ENCODE peak calls at places on chromosomes 11 and 22, in seven cellular contexts. One of them, this sample, is unnamed.

GRCh38 chr11:73195191-73196007 is 22.7 kb upstream of the P2RY2 start:
- DNase-seq in GM12892: no peak
- DNase-seq in Peyer's patch: peak
- DNase-seq in stomach: peak
- DNase-seq in uterus: no peak
- DNase-seq in body of pancreas: no peak
- DNase-seq in GM12891: no peak
- DNase-seq in this sample: no peak

GRCh38 chr11:62552465-62552782 is 5.8 kb upstream of the AHNAK start:
- DNase-seq in GM12892: no peak
- DNase-seq in Peyer's patch: no peak
- DNase-seq in stomach: no peak
- DNase-seq in uterus: peak
- DNase-seq in body of pancreas: no peak
- DNase-seq in GM12891: no peak
- DNase-seq in this sample: no peak

GRCh38 chr11:114122668-114123067 is 63.2 kb downstream of the ZBTB16 start:
- DNase-seq in GM12892: no peak
- DNase-seq in Peyer's patch: no peak
- DNase-seq in stomach: no peak
- DNase-seq in uterus: no peak
- DNase-seq in body of pancreas: no peak
- DNase-seq in GM12891: no peak
- DNase-seq in this sample: no peak

GRCh38 chr11:119974051-119974450 is 163.9 kb downstream of the TRIM29 start:
- DNase-seq in GM12892: no peak
- DNase-seq in Peyer's patch: no peak
- DNase-seq in stomach: no peak
- DNase-seq in uterus: no peak
- DNase-seq in body of pancreas: no peak
- DNase-seq in GM12891: no peak
- DNase-seq in this sample: no peak

GRCh38 chr11:99351620-99352019 is 330.9 kb downstream of the CNTN5 start:
- DNase-seq in GM12892: no peak
- DNase-seq in Peyer's patch: no peak
- DNase-seq in stomach: no peak
- DNase-seq in uterus: no peak
- DNase-seq in body of pancreas: no peak
- DNase-seq in GM12891: no peak
- DNase-seq in this sample: no peak

GRCh38 chr11:77779935-77780334 is 40.6 kb downstream of the RSF1 start:
- DNase-seq in GM12892: no peak
- DNase-seq in Peyer's patch: no peak
- DNase-seq in stomach: no peak
- DNase-seq in uterus: no peak
- DNase-seq in body of pancreas: no peak
- DNase-seq in GM12891: no peak
- DNase-seq in this sample: no peak

GRCh38 chr11:44759743-44760476 is 33.1 kb downstream of the TSPAN18 start:
- DNase-seq in GM12892: no peak
- DNase-seq in Peyer's patch: no peak
- DNase-seq in stomach: no peak
- DNase-seq in uterus: no peak
- DNase-seq in body of pancreas: no peak
- DNase-seq in GM12891: no peak
- DNase-seq in this sample: no peak

GRCh38 chr11:75513250-75513649 is 12.5 kb downstream of the GDPD5 start:
- DNase-seq in GM12892: no peak
- DNase-seq in Peyer's patch: no peak
- DNase-seq in stomach: no peak
- DNase-seq in uterus: no peak
- DNase-seq in body of pancreas: no peak
- DNase-seq in GM12891: no peak
- DNase-seq in this sample: no peak

GRCh38 chr11:16587670-16588069 is 150.8 kb upstream of the C11orf58 start:
- DNase-seq in GM12892: no peak
- DNase-seq in Peyer's patch: no peak
- DNase-seq in stomach: peak
- DNase-seq in uterus: no peak
- DNase-seq in body of pancreas: no peak
- DNase-seq in GM12891: no peak
- DNase-seq in this sample: no peak

GRCh38 chr22:37559901-37560681 is at the start of gene CDC42EP1:
- DNase-seq in GM12892: no peak
- DNase-seq in Peyer's patch: peak
- DNase-seq in stomach: peak
- DNase-seq in uterus: peak
- DNase-seq in body of pancreas: peak
- DNase-seq in GM12891: no peak
- DNase-seq in this sample: no peak

GRCh38 chr11:106395716-106396349 is 318.4 kb downstream of the AASDHPPT start:
- DNase-seq in GM12892: no peak
- DNase-seq in Peyer's patch: no peak
- DNase-seq in stomach: no peak
- DNase-seq in uterus: no peak
- DNase-seq in body of pancreas: no peak
- DNase-seq in GM12891: no peak
- DNase-seq in this sample: no peak

GRCh38 chr11:90134420-90135003 is at the start of gene NAALAD2:
- DNase-seq in GM12892: no peak
- DNase-seq in Peyer's patch: peak
- DNase-seq in stomach: no peak
- DNase-seq in uterus: peak
- DNase-seq in body of pancreas: peak
- DNase-seq in GM12891: no peak
- DNase-seq in this sample: peak

GRCh38 chr11:69425895-69426544 is 55.4 kb upstream of the LINC01488 start:
- DNase-seq in GM12892: no peak
- DNase-seq in Peyer's patch: no peak
- DNase-seq in stomach: no peak
- DNase-seq in uterus: no peak
- DNase-seq in body of pancreas: no peak
- DNase-seq in GM12891: no peak
- DNase-seq in this sample: no peak

GRCh38 chr11:45393334-45393733 is 107.2 kb upstream of the SYT13 start:
- DNase-seq in GM12892: no peak
- DNase-seq in Peyer's patch: no peak
- DNase-seq in stomach: no peak
- DNase-seq in uterus: no peak
- DNase-seq in body of pancreas: no peak
- DNase-seq in GM12891: no peak
- DNase-seq in this sample: no peak

GRCh38 chr22:48832592-48832991 is 995.1 kb downstream of the BRD1 start:
- DNase-seq in GM12892: no peak
- DNase-seq in Peyer's patch: no peak
- DNase-seq in stomach: no peak
- DNase-seq in uterus: no peak
- DNase-seq in body of pancreas: no peak
- DNase-seq in GM12891: no peak
- DNase-seq in this sample: no peak

GRCh38 chr22:29872989-29873388 is 10.0 kb upstream of the MTMR3 start:
- DNase-seq in GM12892: no peak
- DNase-seq in Peyer's patch: no peak
- DNase-seq in stomach: no peak
- DNase-seq in uterus: no peak
- DNase-seq in body of pancreas: no peak
- DNase-seq in GM12891: no peak
- DNase-seq in this sample: no peak

GRCh38 chr11:97764605-97765004 is 1256.1 kb upstream of the CNTN5 start:
- DNase-seq in GM12892: no peak
- DNase-seq in Peyer's patch: no peak
- DNase-seq in stomach: no peak
- DNase-seq in uterus: no peak
- DNase-seq in body of pancreas: no peak
- DNase-seq in GM12891: no peak
- DNase-seq in this sample: no peak

GRCh38 chr11:123377355-123377754 is 52.7 kb upstream of the GRAMD1B start:
- DNase-seq in GM12892: no peak
- DNase-seq in Peyer's patch: no peak
- DNase-seq in stomach: no peak
- DNase-seq in uterus: no peak
- DNase-seq in body of pancreas: no peak
- DNase-seq in GM12891: no peak
- DNase-seq in this sample: no peak

GRCh38 chr11:2590951-2591754 is 108.6 kb downstream of the KCNQ1OT1 start:
- DNase-seq in GM12892: peak
- DNase-seq in Peyer's patch: peak
- DNase-seq in stomach: no peak
- DNase-seq in uterus: no peak
- DNase-seq in body of pancreas: peak
- DNase-seq in GM12891: peak
- DNase-seq in this sample: no peak

GRCh38 chr11:119375629-119376196 is 5.8 kb downstream of the USP2 start:
- DNase-seq in GM12892: no peak
- DNase-seq in Peyer's patch: no peak
- DNase-seq in stomach: no peak
- DNase-seq in uterus: peak
- DNase-seq in body of pancreas: peak
- DNase-seq in GM12891: no peak
- DNase-seq in this sample: peak

GRCh38 chr11:72238492-72239295 is 5.3 kb downstream of the PHOX2A start:
- DNase-seq in GM12892: no peak
- DNase-seq in Peyer's patch: peak
- DNase-seq in stomach: no peak
- DNase-seq in uterus: no peak
- DNase-seq in body of pancreas: no peak
- DNase-seq in GM12891: no peak
- DNase-seq in this sample: no peak

GRCh38 chr22:49780992-49781782 is 46.5 kb downstream of the BRD1 start:
- DNase-seq in GM12892: no peak
- DNase-seq in Peyer's patch: no peak
- DNase-seq in stomach: no peak
- DNase-seq in uterus: no peak
- DNase-seq in body of pancreas: no peak
- DNase-seq in GM12891: no peak
- DNase-seq in this sample: no peak

GRCh38 chr11:124167852-124168251 is 15.3 kb upstream of the OR10D3 start:
- DNase-seq in GM12892: no peak
- DNase-seq in Peyer's patch: no peak
- DNase-seq in stomach: no peak
- DNase-seq in uterus: no peak
- DNase-seq in body of pancreas: no peak
- DNase-seq in GM12891: no peak
- DNase-seq in this sample: no peak

GRCh38 chr11:46235777-46236688 is 41.4 kb upstream of the CREB3L1 start:
- DNase-seq in GM12892: no peak
- DNase-seq in Peyer's patch: no peak
- DNase-seq in stomach: no peak
- DNase-seq in uterus: no peak
- DNase-seq in body of pancreas: no peak
- DNase-seq in GM12891: no peak
- DNase-seq in this sample: no peak

GRCh38 chr11:727859-728748 is 19.2 kb upstream of the TALDO1 start:
- DNase-seq in GM12892: peak
- DNase-seq in Peyer's patch: peak
- DNase-seq in stomach: peak
- DNase-seq in uterus: peak
- DNase-seq in body of pancreas: peak
- DNase-seq in GM12891: peak
- DNase-seq in this sample: peak

GRCh38 chr11:47523491-47524199 is 29.3 kb downstream of the CELF1 start:
- DNase-seq in GM12892: no peak
- DNase-seq in Peyer's patch: peak
- DNase-seq in stomach: no peak
- DNase-seq in uterus: peak
- DNase-seq in body of pancreas: no peak
- DNase-seq in GM12891: no peak
- DNase-seq in this sample: peak

GRCh38 chr11:8693555-8693954 is 11.0 kb downstream of the RPL27A start:
- DNase-seq in GM12892: no peak
- DNase-seq in Peyer's patch: peak
- DNase-seq in stomach: no peak
- DNase-seq in uterus: no peak
- DNase-seq in body of pancreas: no peak
- DNase-seq in GM12891: no peak
- DNase-seq in this sample: no peak

GRCh38 chr11:128409476-128409875 is 177.9 kb downstream of the ETS1 start:
- DNase-seq in GM12892: no peak
- DNase-seq in Peyer's patch: no peak
- DNase-seq in stomach: no peak
- DNase-seq in uterus: no peak
- DNase-seq in body of pancreas: no peak
- DNase-seq in GM12891: no peak
- DNase-seq in this sample: no peak

DNA sequence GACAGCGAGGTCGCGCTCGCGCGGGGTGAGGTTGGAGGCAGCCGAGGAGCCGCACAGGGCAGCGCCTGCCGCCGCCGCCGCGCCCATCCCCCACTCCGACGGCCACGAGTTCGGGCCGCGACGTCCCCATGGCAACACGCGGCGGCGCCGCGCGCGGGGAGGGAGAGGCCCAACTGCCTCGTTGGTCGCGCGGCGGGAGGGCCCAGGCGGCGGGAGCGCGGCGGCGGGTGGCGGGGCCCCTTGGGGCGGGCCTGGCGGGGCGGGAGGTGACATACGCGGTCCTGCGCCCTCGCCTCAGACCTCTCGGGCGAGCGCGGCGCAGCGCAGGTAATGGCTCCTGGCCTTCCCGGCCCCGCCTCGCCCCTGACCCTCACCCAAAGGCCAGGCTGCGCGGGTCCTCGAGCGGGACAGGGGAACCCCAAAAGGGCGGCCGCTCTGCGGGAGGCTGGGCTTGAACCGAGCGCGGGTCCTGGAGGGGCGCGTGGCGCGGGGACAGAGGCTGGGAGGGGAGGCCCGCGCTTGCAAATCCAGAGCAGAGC is at the start of gene DEUP1:
- DNase-seq in GM12892: no peak
- DNase-seq in Peyer's patch: peak
- DNase-seq in stomach: peak
- DNase-seq in uterus: peak
- DNase-seq in body of pancreas: peak
- DNase-seq in GM12891: peak
- DNase-seq in this sample: no peak
- TF ChIP-seq POLR2A in GM12892: no peak
- TF ChIP-seq POLR2A in Peyer's patch: no peak
- TF ChIP-seq POLR2A in stomach: no peak
- TF ChIP-seq POLR2A in uterus: no peak
- TF ChIP-seq POLR2A in body of pancreas: no peak
- TF ChIP-seq POLR2A in GM12891: no peak
- TF ChIP-seq POLR2A in this sample: no peak

GRCh38 chr11:65888163-65888814 is at the start of gene FIBP:
- DNase-seq in GM12892: peak
- DNase-seq in Peyer's patch: peak
- DNase-seq in stomach: peak
- DNase-seq in uterus: peak
- DNase-seq in body of pancreas: peak
- DNase-seq in GM12891: peak
- DNase-seq in this sample: peak
- TF ChIP-seq POLR2A in GM12892: peak
- TF ChIP-seq POLR2A in Peyer's patch: peak
- TF ChIP-seq POLR2A in stomach: peak
- TF ChIP-seq POLR2A in uterus: peak
- TF ChIP-seq POLR2A in body of pancreas: peak
- TF ChIP-seq POLR2A in GM12891: peak
- TF ChIP-seq POLR2A in this sample: peak

GRCh38 chr11:65524747-65525658 is at the start of gene SCYL1:
- DNase-seq in GM12892: peak
- DNase-seq in Peyer's patch: peak
- DNase-seq in stomach: peak
- DNase-seq in uterus: peak
- DNase-seq in body of pancreas: peak
- DNase-seq in GM12891: peak
- DNase-seq in this sample: peak
- TF ChIP-seq POLR2A in GM12892: no peak
- TF ChIP-seq POLR2A in Peyer's patch: peak
- TF ChIP-seq POLR2A in stomach: no peak
- TF ChIP-seq POLR2A in uterus: peak
- TF ChIP-seq POLR2A in body of pancreas: peak
- TF ChIP-seq POLR2A in GM12891: no peak
- TF ChIP-seq POLR2A in this sample: peak

GRCh38 chr22:17046949-17047348 is 37.9 kb upstream of the IL17RA start:
- DNase-seq in GM12892: no peak
- DNase-seq in Peyer's patch: no peak
- DNase-seq in stomach: no peak
- DNase-seq in uterus: no peak
- DNase-seq in body of pancreas: no peak
- DNase-seq in GM12891: no peak
- DNase-seq in this sample: no peak
- TF ChIP-seq POLR2A in GM12892: no peak
- TF ChIP-seq POLR2A in Peyer's patch: no peak
- TF ChIP-seq POLR2A in stomach: no peak
- TF ChIP-seq POLR2A in uterus: no peak
- TF ChIP-seq POLR2A in body of pancreas: no peak
- TF ChIP-seq POLR2A in GM12891: no peak
- TF ChIP-seq POLR2A in this sample: no peak

This sample was measured in tibial nerve.